ENCODE peak calls at places on chromosomes 1 and 21, in six cellular contexts. T is thoracic aorta, J is AG09309, U is upper lobe of left lung, O is uterus, W is tibial artery. I is an unnamed sample.

GRCh38 chr1:66791621-66792610 is 9.2 kb downstream of the INSL5 start:
- DNase-seq in T (no peak), O (no peak), W (no peak), U (no peak), J (no peak), I (no peak)

GRCh38 chr21:44739316-44739715 is 27.9 kb upstream of the TSPEAR start:
- DNase-seq in O (no peak), U (no peak), J (no peak), T (no peak), W (no peak), I (no peak)

GRCh38 chr1:8666394-8667167 is 150.9 kb downstream of the RERE start:
- DNase-seq in T (no peak), U (no peak), J (no peak), W (no peak), O (no peak), I (no peak)

GRCh38 chr1:214551052-214551435 is 358 bp downstream of the PTPN14 start:
- DNase-seq in O (no peak), J (no peak), W (peak), T (no peak), U (peak), I (no peak)

GRCh38 chr1:59892836-59893811 is 33.4 kb downstream of the CYP2J2 start:
- DNase-seq in J (no peak), U (peak), T (no peak), W (no peak), O (no peak), I (no peak)

GRCh38 chr1:61782771-61783170 is 40.5 kb downstream of the PATJ start:
- DNase-seq in W (no peak), J (no peak), O (no peak), T (no peak), U (no peak), I (no peak)

GRCh38 chr1:30192969-30193630 is 530.3 kb downstream of the MATN1 start:
- DNase-seq in T (no peak), J (no peak), O (no peak), U (no peak), W (no peak), I (no peak)

GRCh38 chr1:44072204-44072603 is 40.9 kb upstream of the SLC6A9 start:
- DNase-seq in O (no peak), J (peak), U (no peak), T (no peak), W (no peak), I (no peak)

GRCh38 chr1:17016317-17016661 is 4.6 kb upstream of the ATP13A2 start:
- DNase-seq in U (no peak), O (no peak), W (no peak), J (no peak), T (no peak), I (no peak)

GRCh38 chr1:95888877-95889799 is 655.1 kb downstream of the RWDD3 start:
- DNase-seq in T (no peak), W (no peak), J (no peak), U (no peak), O (no peak), I (no peak)

GRCh38 chr1:92484472-92485373 is 2.0 kb downstream of the GFI1 start:
- DNase-seq in U (no peak), O (no peak), J (no peak), W (no peak), T (no peak), I (no peak)

GRCh38 chr1:25030674-25031589 is 100.9 kb upstream of the RUNX3 start:
- DNase-seq in T (no peak), U (peak), W (no peak), J (no peak), O (no peak), I (peak)

GRCh38 chr1:76187436-76187835 is 112.9 kb downstream of the ST6GALNAC3 start:
- DNase-seq in T (no peak), J (no peak), W (no peak), U (no peak), O (no peak), I (no peak)

GRCh38 chr1:12433323-12434053 is 184.5 kb downstream of the DHRS3 start:
- DNase-seq in T (no peak), J (no peak), U (no peak), W (peak), O (peak), I (no peak)

GRCh38 chr1:15958111-15958510 is 17.8 kb downstream of the ZBTB17 start:
- DNase-seq in T (no peak), U (no peak), W (peak), O (no peak), J (no peak), I (no peak)

GRCh38 chr21:45290948-45291612 is 3.4 kb upstream of the POFUT2 start:
- DNase-seq in T (no peak), U (no peak), J (no peak), W (peak), O (no peak), I (no peak)

GRCh38 chr1:1020000-1020404 is at the start of gene AGRN:
- DNase-seq in T (no peak), W (no peak), O (no peak), J (no peak), U (peak), I (no peak)

GRCh38 chr1:205344010-205344808 is 12.5 kb downstream of the KLHDC8A start:
- DNase-seq in J (no peak), W (no peak), T (no peak), O (no peak), U (no peak), I (no peak)

GRCh38 chr21:27480841-27481261 is 514.0 kb upstream of the ADAMTS5 start:
- DNase-seq in T (no peak), O (no peak), W (no peak), U (peak), J (peak), I (no peak)

GRCh38 chr1:43360616-43361015 is 1.8 kb downstream of the CDC20 start:
- DNase-seq in T (no peak), J (no peak), W (no peak), O (no peak), U (no peak), I (no peak)

GRCh38 chr21:21373969-21374368 is 375.8 kb downstream of the NCAM2 start:
- DNase-seq in T (no peak), J (no peak), W (no peak), U (no peak), O (no peak), I (no peak)

GRCh38 chr1:151565500-151566189 is 25.5 kb downstream of the TUFT1 start:
- DNase-seq in W (no peak), T (no peak), U (no peak), J (no peak), O (no peak), I (no peak)

DNA sequence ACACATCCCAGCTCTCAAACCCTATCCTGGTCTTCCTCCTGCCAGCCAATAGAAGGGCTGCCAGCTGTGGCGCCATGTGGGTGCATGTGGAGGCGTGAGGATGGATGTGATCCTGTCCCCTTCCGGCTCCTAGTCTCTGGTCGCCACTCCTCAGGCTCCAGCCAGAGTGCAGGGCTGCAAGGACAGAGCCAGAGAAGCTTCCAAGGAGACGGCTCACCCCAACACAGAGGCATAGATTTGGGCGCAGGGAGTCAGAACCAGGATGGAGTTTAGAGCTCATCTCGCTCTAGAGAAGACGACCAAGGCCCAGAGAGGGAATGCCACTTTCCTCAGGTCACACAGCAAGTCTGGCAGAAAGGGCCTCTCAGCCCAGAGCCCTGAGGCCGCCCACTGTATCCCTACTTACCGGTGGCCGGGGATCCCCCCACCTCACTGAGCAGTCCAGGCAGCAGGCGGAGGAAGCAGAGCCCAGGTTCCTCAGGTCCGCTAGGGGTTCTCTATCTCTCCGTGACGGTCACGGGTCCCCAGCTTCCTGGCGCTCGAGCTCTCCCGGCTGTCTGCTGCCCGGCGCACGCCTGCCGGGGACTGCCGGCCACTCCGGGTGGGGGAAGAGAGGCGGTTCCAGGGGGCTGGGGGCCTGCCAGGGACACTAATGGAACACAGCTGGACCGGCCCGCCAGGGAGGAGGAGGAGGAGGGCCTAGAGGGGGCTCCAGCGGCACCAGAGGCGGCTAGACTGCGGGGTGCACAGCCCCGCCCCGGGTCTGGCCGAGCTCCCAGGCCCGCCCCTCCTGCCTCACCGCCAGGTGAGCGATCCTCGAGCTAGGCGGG is at the start of gene COL16A1:
- DNase-seq in U (peak), O (peak), W (peak), J (no peak), T (peak), I (no peak)
- TF ChIP-seq CTCF in U (no peak), O (no peak), W (no peak), J (no peak), T (peak), I (no peak)

GRCh38 chr1:160709715-160710114 is 1.9 kb downstream of the CD48 start:
- DNase-seq in U (no peak), J (no peak), T (no peak), W (no peak), O (no peak), I (no peak)
- H3K4me3 ChIP-seq in U (peak), J (no peak), T (no peak), W (no peak), O (no peak), I (peak)

GRCh38 chr1:165169729-165170128 is 186.8 kb downstream of the LMX1A start:
- DNase-seq in J (no peak), W (no peak), T (no peak), O (no peak), U (no peak), I (no peak)
- TF ChIP-seq CTCF in J (no peak), W (no peak), T (no peak), O (no peak), U (no peak), I (no peak)

GRCh38 chr1:6461237-6461530 is 4.8 kb downstream of the TNFRSF25 start:
- DNase-seq in U (no peak), J (no peak), W (no peak), T (no peak), O (no peak), I (no peak)
- H3K4me3 ChIP-seq in U (peak), J (no peak), W (peak), T (no peak), O (no peak), I (no peak)

GRCh38 chr1:213051881-213052202 is 801 bp downstream of the RPS6KC1 start:
- DNase-seq in U (no peak), T (no peak), W (no peak), O (no peak), J (no peak), I (no peak)

GRCh38 chr1:213049232-213049631 is 1.8 kb upstream of the RPS6KC1 start:
- DNase-seq in J (no peak), T (no peak), W (no peak), U (no peak), O (no peak), I (no peak)

GRCh38 chr1:213050745-213051126 is 305 bp upstream of the RPS6KC1 start:
- DNase-seq in O (no peak), W (no peak), T (no peak), J (no peak), U (no peak), I (no peak)

GRCh38 chr1:213053455-213053854 is 2.4 kb downstream of the RPS6KC1 start:
- DNase-seq in O (no peak), J (no peak), U (no peak), T (no peak), W (no peak), I (no peak)

GRCh38 chr1:213051127-213051880 is at the start of gene RPS6KC1:
- DNase-seq in O (peak), W (peak), J (peak), T (peak), U (peak), I (peak)
- TF ChIP-seq CTCF in O (no peak), W (peak), J (peak), T (no peak), U (no peak), I (peak)

DNA sequence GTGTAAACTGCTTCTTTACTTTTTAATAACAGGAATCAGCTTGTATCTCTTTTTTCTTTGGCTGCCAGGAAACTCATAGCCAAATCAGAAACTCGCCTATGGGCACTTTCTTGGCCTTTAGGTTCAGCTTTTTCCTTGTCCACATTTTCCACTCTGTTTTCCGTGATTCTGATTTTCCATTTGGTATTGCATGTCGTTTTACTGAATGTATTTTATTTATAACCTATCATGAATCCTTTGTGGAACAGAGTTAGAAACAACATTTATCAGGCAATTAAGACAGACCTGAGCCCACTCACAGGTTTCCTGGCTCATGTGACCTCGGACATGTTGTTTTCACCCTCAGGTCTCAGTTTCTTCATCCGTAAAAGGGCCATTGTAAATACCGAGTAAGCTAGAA is 5.3 kb upstream of the ECE1 start:
- DNase-seq in W (no peak), J (no peak), U (no peak), O (no peak), T (no peak), I (no peak)
- H3K4me3 ChIP-seq in W (no peak), J (no peak), U (no peak), O (no peak), T (no peak), I (no peak)

GRCh38 chr1:100750002-100750885 is 30.7 kb downstream of the VCAM1 start:
- DNase-seq in U (no peak), J (no peak), T (no peak), O (no peak), W (no peak), I (no peak)
- TF ChIP-seq CTCF in U (no peak), J (no peak), T (no peak), O (no peak), W (no peak), I (no peak)

GRCh38 chr1:37043101-37043500 is 8.8 kb upstream of the GRIK3 start:
- DNase-seq in W (no peak), J (no peak), O (no peak), U (no peak), T (no peak), I (no peak)

GRCh38 chr1:37042506-37042905 is 8.2 kb upstream of the GRIK3 start:
- DNase-seq in J (no peak), U (no peak), T (no peak), W (no peak), O (no peak), I (no peak)

GRCh38 chr1:37041483-37041882 is 7.2 kb upstream of the GRIK3 start:
- DNase-seq in J (no peak), O (no peak), W (no peak), T (no peak), U (no peak), I (no peak)

GRCh38 chr1:37038703-37039093 is 4.4 kb upstream of the GRIK3 start:
- DNase-seq in T (no peak), W (no peak), O (no peak), U (no peak), J (no peak), I (no peak)

DNA sequence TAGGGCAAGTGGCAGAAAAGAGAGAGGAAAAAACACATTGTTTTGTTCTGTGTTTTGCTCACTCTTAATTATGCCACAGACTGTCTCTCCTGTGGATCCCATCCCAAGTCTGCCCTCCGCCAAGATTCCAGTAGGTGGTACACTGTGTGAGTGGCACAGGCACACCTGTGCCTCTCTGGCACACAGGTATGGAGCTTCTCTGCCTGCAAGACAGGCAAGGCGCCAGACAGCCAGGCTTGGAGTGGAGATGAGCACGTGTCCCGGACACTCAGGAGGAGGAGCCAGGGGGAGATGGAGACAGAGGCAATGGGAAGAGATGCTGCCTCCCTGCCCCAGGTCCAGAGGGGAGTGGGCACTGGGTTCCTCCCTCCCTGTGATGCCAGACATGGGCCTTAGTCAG is 6.5 kb upstream of the GRIK3 start:
- DNase-seq in T (no peak), J (no peak), U (no peak), W (no peak), O (no peak), I (no peak)
- H3K4me3 ChIP-seq in T (no peak), J (no peak), U (no peak), W (no peak), O (no peak), I (no peak)

GRCh38 chr1:247358920-247359319 is 27.3 kb upstream of the ZNF496 start:
- DNase-seq in T (peak), J (no peak), W (no peak), U (peak), O (no peak), I (no peak)
- TF ChIP-seq CTCF in T (no peak), J (no peak), W (no peak), U (peak), O (no peak), I (no peak)